ENCODE peak calls at places on chromosomes 4 and X, in seven cellular contexts. A is AG04450, P is PC-3, V is transverse colon, F is body of pancreas, I is A549, C is ovary. M is an unnamed sample.

GRCh38 chr4:8176547-8177399 is 18.2 kb upstream of the ABLIM2 start:
- DNase-seq in F (peak), P (peak), C (no peak), I (peak), A (no peak), V (peak), M (no peak)

GRCh38 chr4:184748251-184748652 is 14.4 kb upstream of the CENPU start:
- DNase-seq in C (no peak), P (no peak), V (peak), I (no peak), F (peak), A (no peak), M (peak)

GRCh38 chrX:102517331-102517730 is 792 bp upstream of the TMSB15A start:
- DNase-seq in P (peak), F (no peak), V (no peak), C (no peak), A (no peak), I (no peak), M (no peak)

GRCh38 chr4:153393397-153393796 is 48.9 kb downstream of the MND1 start:
- DNase-seq in C (no peak), F (peak), I (no peak), V (no peak), P (peak), A (peak), M (no peak)

GRCh38 chr4:81828991-81829390 is 357.3 kb upstream of the RASGEF1B start:
- DNase-seq in P (no peak), I (no peak), C (no peak), A (no peak), V (no peak), F (peak), M (no peak)

GRCh38 chr4:138405934-138406567 is 163.9 kb upstream of the SLC7A11 start:
- DNase-seq in F (no peak), V (no peak), I (no peak), C (no peak), A (peak), P (peak), M (no peak)

GRCh38 chr4:8191136-8191747 is 7.8 kb upstream of the SH3TC1 start:
- DNase-seq in C (peak), F (peak), A (no peak), V (peak), P (peak), I (no peak), M (peak)

GRCh38 chr4:8675383-8675782 is 82.8 kb downstream of the CPZ start:
- DNase-seq in V (no peak), F (no peak), A (no peak), I (no peak), P (peak), C (no peak), M (no peak)

GRCh38 chrX:108299101-108299591 is 139.1 kb downstream of the COL4A6 start:
- DNase-seq in P (no peak), C (peak), F (no peak), I (no peak), A (no peak), V (no peak), M (no peak)

GRCh38 chr4:76550966-76551780 is 116.1 kb downstream of the SHROOM3 start:
- DNase-seq in V (no peak), I (no peak), F (no peak), P (peak), A (no peak), C (no peak), M (no peak)

GRCh38 chrX:9286234-9286633 is 178.6 kb upstream of the TBL1X start:
- DNase-seq in I (no peak), V (no peak), P (no peak), F (no peak), A (no peak), C (no peak), M (no peak)

GRCh38 chr4:180947421-180947820 is 1295.8 kb upstream of the TENM3 start:
- DNase-seq in P (peak), F (no peak), C (no peak), V (no peak), I (no peak), A (no peak), M (no peak)

GRCh38 chr4:54091637-54092404 is 8.1 kb upstream of the GSX2 start:
- DNase-seq in A (no peak), C (peak), F (peak), I (peak), V (peak), P (peak), M (peak)

GRCh38 chrX:144334577-144334976 is 450.7 kb downstream of the UBE2NL start:
- DNase-seq in C (no peak), P (peak), F (no peak), A (no peak), V (no peak), I (no peak), M (no peak)

GRCh38 chrX:68694429-68695205 is 47.2 kb downstream of the STARD8 start:
- DNase-seq in V (no peak), A (no peak), F (no peak), C (no peak), I (no peak), P (no peak), M (no peak)

GRCh38 chrX:53695901-53696300 is 9.4 kb upstream of the HUWE1 start:
- DNase-seq in F (no peak), I (no peak), P (no peak), V (no peak), A (no peak), C (no peak), M (no peak)

GRCh38 chrX:66676413-66676812 is 37.5 kb upstream of the EDA2R start:
- DNase-seq in V (no peak), C (no peak), P (no peak), I (no peak), F (no peak), A (no peak), M (no peak)

GRCh38 chr4:153223935-153224334 is 19.7 kb downstream of the TRIM2 start:
- DNase-seq in C (no peak), F (no peak), I (no peak), A (no peak), V (no peak), P (peak), M (no peak)

GRCh38 chr4:80412322-80412721 is 76.8 kb downstream of the CFAP299 start:
- DNase-seq in V (no peak), A (no peak), F (no peak), P (no peak), I (no peak), C (no peak), M (no peak)

DNA sequence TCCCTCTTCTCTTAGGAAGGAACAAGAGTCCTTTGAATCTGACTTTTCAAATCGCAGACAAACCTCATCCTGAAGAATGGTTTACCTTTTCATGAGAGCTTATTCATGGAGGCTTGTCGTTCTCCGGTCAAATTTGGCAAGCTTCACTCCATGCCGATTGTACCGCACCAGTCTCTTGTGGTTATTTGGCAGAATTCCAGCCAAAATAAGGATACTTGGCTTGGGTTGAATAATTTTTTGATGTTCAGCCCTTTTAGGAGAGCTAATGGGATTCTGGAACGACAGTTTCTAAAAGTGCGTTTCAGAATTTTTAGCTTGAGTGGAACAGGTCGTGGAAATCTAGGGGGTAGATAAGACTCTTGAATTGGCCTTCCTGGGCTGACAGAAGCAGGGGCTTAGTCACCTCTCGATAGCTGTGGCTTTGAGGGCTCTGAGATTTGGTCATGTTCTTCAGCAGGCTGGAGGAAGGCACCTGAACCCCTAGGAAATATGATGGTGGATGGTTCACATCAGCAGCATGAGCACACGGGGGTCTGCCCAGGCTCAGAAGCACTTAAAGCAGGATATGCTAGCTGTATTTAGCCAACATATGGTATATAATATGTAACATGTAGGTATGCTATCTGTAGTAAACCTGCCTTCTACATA is 1.5 kb downstream of the KLHL2 start:
- DNase-seq in P (peak), A (no peak), V (no peak), I (no peak), C (no peak), F (no peak), M (no peak)
- H3K4me3 ChIP-seq in P (peak), A (peak), V (no peak), I (no peak), C (peak), F (no peak), M (peak)

GRCh38 chr4:173527103-173527876 is 2.7 kb downstream of the HAND2 start:
- DNase-seq in A (no peak), V (no peak), I (no peak), P (no peak), C (no peak), F (no peak), M (no peak)

GRCh38 chr4:173526724-173527102 is 3.3 kb downstream of the HAND2 start:
- DNase-seq in V (no peak), I (no peak), P (no peak), C (no peak), A (no peak), F (no peak), M (no peak)

GRCh38 chr4:173524218-173525117 is 5.6 kb downstream of the HAND2 start:
- DNase-seq in V (no peak), I (no peak), C (no peak), A (no peak), F (no peak), P (no peak), M (no peak)

GRCh38 chr4:173525118-173526033 is 4.7 kb downstream of the HAND2 start:
- DNase-seq in V (no peak), F (no peak), I (no peak), P (no peak), A (no peak), C (peak), M (no peak)

DNA sequence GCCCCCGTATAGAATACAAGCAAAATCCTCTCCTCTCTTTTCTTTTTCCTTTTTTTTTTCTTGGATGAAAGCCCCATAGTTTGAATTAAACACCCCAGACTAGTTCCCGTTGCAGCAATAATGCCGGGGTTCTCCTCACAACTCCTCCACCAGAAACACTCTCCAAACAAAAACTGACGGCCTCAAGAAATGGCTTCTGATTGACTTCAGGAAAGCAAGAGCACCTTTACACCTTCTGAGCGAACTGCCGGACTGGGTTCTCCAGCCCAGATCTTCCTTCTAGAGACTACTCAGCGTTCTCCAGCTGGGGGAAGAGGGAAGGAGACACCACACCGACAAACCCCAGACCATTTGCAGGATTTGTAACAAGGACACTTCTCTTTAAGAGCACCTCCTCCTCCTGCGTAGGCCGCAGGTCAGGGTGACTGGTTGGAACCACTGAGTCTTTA is 4.0 kb downstream of the HAND2 start:
- DNase-seq in V (no peak), F (no peak), A (no peak), I (no peak), P (no peak), C (no peak), M (no peak)
- H3K4me3 ChIP-seq in V (peak), F (no peak), A (no peak), I (no peak), P (no peak), C (peak), M (peak)

DNA sequence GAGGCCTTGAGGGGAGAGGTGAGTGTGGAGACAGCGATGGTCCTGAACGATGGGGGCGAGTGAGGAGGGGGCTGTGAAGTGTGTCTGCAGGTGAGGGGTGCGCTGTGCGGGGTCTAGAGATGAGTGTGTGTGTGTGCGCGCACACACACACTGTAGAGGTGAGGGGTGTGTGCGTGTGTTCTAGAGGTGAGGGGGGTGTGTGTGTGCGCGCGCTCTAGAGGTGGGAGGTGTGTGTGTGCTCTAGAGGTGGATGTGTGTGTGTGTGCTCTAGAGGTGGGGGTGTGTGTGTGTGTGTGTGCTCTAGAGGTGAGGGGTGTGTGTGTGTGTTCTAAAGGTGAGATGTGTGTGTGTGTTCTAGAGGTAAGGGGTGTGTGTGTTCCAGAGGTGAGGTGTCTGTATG is 574 bp downstream of the BST1 start:
- DNase-seq in A (no peak), V (no peak), I (no peak), F (no peak), P (no peak), C (no peak), M (no peak)
- H3K4me3 ChIP-seq in A (peak), V (no peak), I (peak), F (no peak), P (no peak), C (peak), M (peak)

GRCh38 chr4:148204171-148204570 is 238.0 kb downstream of the NR3C2 start:
- DNase-seq in C (no peak), V (no peak), A (no peak), P (no peak), I (no peak), F (no peak), M (no peak)

GRCh38 chr4:148204892-148205291 is 237.3 kb downstream of the NR3C2 start:
- DNase-seq in C (no peak), P (no peak), A (no peak), V (no peak), I (no peak), F (no peak), M (no peak)

GRCh38 chr4:148205481-148205880 is 236.7 kb downstream of the NR3C2 start:
- DNase-seq in P (no peak), F (no peak), C (no peak), I (no peak), V (no peak), A (no peak), M (no peak)

GRCh38 chr4:148200960-148201359 is 241.3 kb downstream of the NR3C2 start:
- DNase-seq in F (no peak), P (no peak), V (no peak), I (no peak), A (no peak), C (no peak), M (no peak)

DNA sequence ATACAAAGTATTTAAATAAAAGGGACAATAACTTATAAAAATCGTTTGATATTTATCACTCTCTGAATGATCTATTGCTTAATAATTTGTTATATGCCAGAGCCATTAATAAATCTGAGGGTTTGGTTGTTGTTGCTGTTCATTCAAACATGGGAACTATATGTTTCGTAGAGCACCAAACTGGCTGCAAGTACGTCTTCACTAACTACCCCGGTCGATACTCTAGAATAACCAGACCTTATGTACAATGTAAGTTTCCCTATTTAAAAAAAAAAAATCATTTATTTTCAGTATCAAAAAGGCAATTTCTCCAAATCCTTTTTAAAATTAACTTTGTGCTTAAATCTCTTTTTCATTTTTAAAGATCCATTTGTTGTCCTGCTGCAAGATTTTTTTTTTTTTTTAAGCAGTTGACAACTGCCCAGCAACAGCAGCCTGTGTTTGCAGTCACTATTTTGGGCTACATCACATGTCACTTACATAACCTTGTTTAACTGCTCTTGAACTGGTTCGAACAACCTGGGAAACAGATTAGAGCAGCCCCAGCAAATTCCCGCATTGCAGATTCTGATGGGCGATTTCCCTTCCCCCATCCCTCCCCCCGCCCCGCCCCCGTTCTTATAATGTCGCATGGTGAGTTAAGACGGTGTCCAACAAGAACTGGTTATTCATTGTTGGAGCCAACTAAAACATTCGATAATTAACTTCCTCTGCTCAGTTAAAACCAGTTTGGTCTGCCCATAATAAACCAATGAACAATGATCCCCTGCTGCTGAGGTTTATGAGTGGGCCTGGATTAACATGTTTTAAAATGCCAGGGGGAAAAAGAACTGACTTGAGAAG is 238.9 kb downstream of the NR3C2 start:
- DNase-seq in P (no peak), F (peak), C (no peak), A (no peak), I (no peak), V (no peak), M (no peak)
- H3K4me3 ChIP-seq in P (no peak), F (no peak), C (no peak), A (no peak), I (no peak), V (no peak), M (no peak)

GRCh38 chr4:34138385-34138784 is 2105.9 kb downstream of the ARAP2 start:
- DNase-seq in I (no peak), P (peak), F (no peak), A (no peak), C (no peak), V (no peak), M (no peak)
- H3K4me3 ChIP-seq in I (no peak), P (no peak), F (no peak), A (no peak), C (no peak), V (no peak), M (no peak)

DNA sequence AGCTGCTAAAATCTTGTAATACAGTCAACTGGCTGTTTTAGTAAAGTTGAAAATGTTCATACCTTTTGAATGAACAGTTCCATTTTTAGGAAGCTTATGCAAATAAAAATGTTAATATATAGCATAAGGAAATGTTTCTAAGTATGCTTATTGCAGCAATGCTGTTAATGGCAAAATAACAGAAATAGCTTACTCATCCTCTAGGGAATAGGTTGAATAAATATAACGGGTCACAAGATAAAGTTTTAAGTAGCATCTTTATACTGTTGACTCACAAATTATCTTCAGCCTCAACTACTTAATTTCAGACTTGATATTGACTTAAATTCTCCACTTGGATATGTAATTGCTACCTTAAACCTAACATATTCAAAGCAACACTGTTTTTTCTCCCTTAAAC is 27.7 kb downstream of the HERC3 start:
- DNase-seq in A (no peak), P (no peak), C (no peak), I (no peak), F (no peak), V (no peak), M (no peak)
- H3K4me3 ChIP-seq in A (no peak), P (no peak), C (no peak), I (no peak), F (no peak), V (no peak), M (no peak)